ENCODE peak calls at places on chromosomes 1 and 21, in four cellular contexts. D, U, J and F are unnamed samples.

GRCh38 chr1:199909137-199909536 is 118.4 kb upstream of the NR5A2 start:
- DNase-seq in D (no peak), U (no peak), J (no peak), F (no peak)

GRCh38 chr1:214660900-214661299 is 57.9 kb downstream of the CENPF start:
- DNase-seq in D (peak), U (no peak), J (no peak), F (no peak)

GRCh38 chr1:211371406-211372105 is 44.9 kb downstream of the TRAF5 start:
- DNase-seq in D (no peak), U (no peak), J (no peak), F (no peak)

GRCh38 chr1:236158719-236159118 is 16.4 kb downstream of the GPR137B start:
- DNase-seq in D (no peak), U (no peak), J (no peak), F (no peak)

GRCh38 chr21:27681841-27682240 is 715.0 kb upstream of the ADAMTS5 start:
- DNase-seq in D (peak), U (no peak), J (no peak), F (no peak)

GRCh38 chr1:110561631-110562030 is 42.7 kb upstream of the KCNA10 start:
- DNase-seq in D (no peak), U (no peak), J (no peak), F (no peak)

GRCh38 chr1:189434461-189434860 is 1043.2 kb downstream of the BRINP3 start:
- DNase-seq in D (no peak), U (no peak), J (no peak), F (no peak)

GRCh38 chr1:208163542-208163941 is 80.6 kb downstream of the PLXNA2 start:
- DNase-seq in D (no peak), U (no peak), J (no peak), F (no peak)

GRCh38 chr1:25787477-25788043 is 12.4 kb upstream of the SELENON start:
- DNase-seq in D (peak), U (no peak), J (no peak), F (no peak)

GRCh38 chr1:87594736-87595383 is 266.2 kb downstream of the LMO4 start:
- DNase-seq in D (no peak), U (no peak), J (no peak), F (no peak)

GRCh38 chr1:104906141-104906540 is 1156.4 kb downstream of the AMY1C start:
- DNase-seq in D (no peak), U (no peak), J (no peak), F (no peak)

GRCh38 chr21:28605138-28605537 is 387.5 kb downstream of the LTN1 start:
- DNase-seq in D (no peak), U (no peak), J (no peak), F (no peak)

GRCh38 chr1:55930931-55931271 is 648.5 kb downstream of the PLPP3 start:
- DNase-seq in D (no peak), U (no peak), J (no peak), F (no peak)

GRCh38 chr1:172146149-172146850 is 274.2 kb upstream of the C1orf105 start:
- DNase-seq in D (no peak), U (no peak), J (no peak), F (no peak)

GRCh38 chr1:198678901-198679329 is 40.1 kb downstream of the PTPRC start:
- DNase-seq in D (no peak), U (no peak), J (no peak), F (no peak)

GRCh38 chr1:45864765-45865164 is 61.4 kb downstream of the MAST2 start:
- DNase-seq in D (no peak), U (no peak), J (no peak), F (no peak)

GRCh38 chr1:119773711-119774241 is 5.1 kb upstream of the HMGCS2 start:
- DNase-seq in D (peak), U (no peak), J (no peak), F (no peak)

GRCh38 chr1:31371560-31371959 is 1.3 kb downstream of the FABP3 start:
- DNase-seq in D (no peak), U (no peak), J (no peak), F (no peak)

GRCh38 chr1:16171314-16172223 is 15.7 kb upstream of the EPHA2 start:
- DNase-seq in D (no peak), U (no peak), J (no peak), F (no peak)